ENCODE peak calls at places on chromosomes 7 and 10, in four cellular contexts. S, R, E and M are unnamed samples.

GRCh38 chr7:92634924-92635519 is 44.8 kb upstream of the FAM133B start:
- DNase-seq in S (no peak), R (no peak), E (no peak), M (no peak)

GRCh38 chr10:49053998-49054692 is 61.2 kb downstream of the VSTM4 start:
- DNase-seq in S (no peak), R (no peak), E (no peak), M (no peak)

GRCh38 chr7:105199372-105199771 is 185.4 kb downstream of the KMT2E start:
- DNase-seq in S (no peak), R (no peak), E (no peak), M (no peak)

GRCh38 chr10:78362406-78363022 is 328.9 kb downstream of the RPS24 start:
- DNase-seq in S (no peak), R (no peak), E (no peak), M (no peak)

GRCh38 chr10:86658261-86658741 is 4.0 kb downstream of the OPN4 start:
- DNase-seq in S (no peak), R (no peak), E (no peak), M (no peak)

GRCh38 chr7:101804087-101804631 is 13.3 kb upstream of the CUX1 start:
- DNase-seq in S (no peak), R (no peak), E (no peak), M (no peak)

GRCh38 chr10:104028146-104028545 is 57.5 kb downstream of the COL17A1 start:
- DNase-seq in S (no peak), R (peak), E (no peak), M (no peak)

GRCh38 chr7:155834486-155835048 is 22.3 kb upstream of the SHH start:
- DNase-seq in S (no peak), R (no peak), E (no peak), M (no peak)

GRCh38 chr7:47596502-47597202 is 14.7 kb upstream of the TNS3 start:
- DNase-seq in S (no peak), R (no peak), E (no peak), M (no peak)

GRCh38 chr10:30433779-30434272 is at the start of gene MAP3K8:
- DNase-seq in S (peak), R (peak), E (peak), M (peak)

GRCh38 chr7:48179631-48180030 is 8.4 kb downstream of the ABCA13 start:
- DNase-seq in S (no peak), R (no peak), E (no peak), M (no peak)

GRCh38 chr10:53395449-53395848 is 622.9 kb upstream of the MBL2 start:
- DNase-seq in S (no peak), R (no peak), E (no peak), M (no peak)

GRCh38 chr7:134931487-134931886 is 54.8 kb upstream of the AGBL3 start:
- DNase-seq in S (peak), R (no peak), E (no peak), M (no peak)